ENCODE peak calls at places on chromosomes 7 and 10, in nine cellular contexts. One of them, this sample, is unnamed.

GRCh38 chr7:41420421-41420820 is 282.5 kb downstream of the INHBA start:
- DNase-seq in fibroblast of pulmonary artery: no peak
- DNase-seq in tibial artery: no peak
- DNase-seq in left lung: no peak
- DNase-seq in suprapubic skin: no peak
- DNase-seq in WERI-Rb-1: no peak
- DNase-seq in choroid plexus epithelial cell: no peak
- DNase-seq in GM10248: no peak
- DNase-seq in heart left ventricle: no peak
- DNase-seq in this sample: no peak

GRCh38 chr7:155258233-155258575 is 39.5 kb upstream of the INSIG1 start:
- DNase-seq in suprapubic skin: no peak
- DNase-seq in heart left ventricle: no peak
- DNase-seq in WERI-Rb-1: no peak
- DNase-seq in tibial artery: peak; percentile 81
- DNase-seq in GM10248: no peak
- DNase-seq in choroid plexus epithelial cell: peak; percentile 78
- DNase-seq in fibroblast of pulmonary artery: peak; percentile 69
- DNase-seq in left lung: no peak
- DNase-seq in this sample: no peak

GRCh38 chr7:684416-684815 is 42.1 kb upstream of the DNAAF5 start:
- DNase-seq in WERI-Rb-1: no peak
- DNase-seq in tibial artery: peak; percentile 16
- DNase-seq in fibroblast of pulmonary artery: no peak
- DNase-seq in choroid plexus epithelial cell: no peak
- DNase-seq in GM10248: no peak
- DNase-seq in suprapubic skin: peak; percentile 30
- DNase-seq in heart left ventricle: no peak
- DNase-seq in left lung: peak; percentile 20
- DNase-seq in this sample: no peak

GRCh38 chr10:48406204-48406603 is 99.7 kb downstream of the MAPK8 start:
- DNase-seq in tibial artery: no peak
- DNase-seq in GM10248: no peak
- DNase-seq in WERI-Rb-1: no peak
- DNase-seq in suprapubic skin: no peak
- DNase-seq in fibroblast of pulmonary artery: peak; percentile 32
- DNase-seq in left lung: no peak
- DNase-seq in heart left ventricle: no peak
- DNase-seq in choroid plexus epithelial cell: peak; percentile 56
- DNase-seq in this sample: no peak

GRCh38 chr7:54664235-54665228 is 94.5 kb downstream of the SEC61G start:
- DNase-seq in heart left ventricle: peak; percentile 68
- DNase-seq in WERI-Rb-1: peak; percentile 86
- DNase-seq in choroid plexus epithelial cell: peak; percentile 9
- DNase-seq in left lung: peak; percentile 84
- DNase-seq in GM10248: peak; percentile 54
- DNase-seq in fibroblast of pulmonary artery: peak; percentile 1
- DNase-seq in tibial artery: no peak
- DNase-seq in suprapubic skin: no peak
- DNase-seq in this sample: peak; percentile 26

GRCh38 chr7:11228515-11228914 is 254.8 kb downstream of the PHF14 start:
- DNase-seq in heart left ventricle: peak; percentile 71
- DNase-seq in fibroblast of pulmonary artery: peak; percentile 58
- DNase-seq in WERI-Rb-1: no peak
- DNase-seq in left lung: no peak
- DNase-seq in tibial artery: peak; percentile 85
- DNase-seq in GM10248: no peak
- DNase-seq in choroid plexus epithelial cell: peak; percentile 85
- DNase-seq in suprapubic skin: peak; percentile 82
- DNase-seq in this sample: no peak

GRCh38 chr7:130673066-130673465 is 4.5 kb upstream of the COPG2 start:
- DNase-seq in GM10248: no peak
- DNase-seq in left lung: no peak
- DNase-seq in heart left ventricle: no peak
- DNase-seq in tibial artery: no peak
- DNase-seq in WERI-Rb-1: no peak
- DNase-seq in suprapubic skin: no peak
- DNase-seq in choroid plexus epithelial cell: no peak
- DNase-seq in fibroblast of pulmonary artery: peak; percentile 32
- DNase-seq in this sample: no peak

GRCh38 chr10:63829573-63830149 is 308.5 kb downstream of the REEP3 start:
- DNase-seq in choroid plexus epithelial cell: no peak
- DNase-seq in fibroblast of pulmonary artery: no peak
- DNase-seq in heart left ventricle: no peak
- DNase-seq in left lung: no peak
- DNase-seq in tibial artery: no peak
- DNase-seq in WERI-Rb-1: no peak
- DNase-seq in suprapubic skin: no peak
- DNase-seq in GM10248: no peak
- DNase-seq in this sample: no peak

GRCh38 chr7:91103365-91103764 is 160.9 kb upstream of the FZD1 start:
- DNase-seq in tibial artery: no peak
- DNase-seq in fibroblast of pulmonary artery: no peak
- DNase-seq in GM10248: no peak
- DNase-seq in left lung: no peak
- DNase-seq in choroid plexus epithelial cell: no peak
- DNase-seq in WERI-Rb-1: no peak
- DNase-seq in heart left ventricle: no peak
- DNase-seq in suprapubic skin: no peak
- DNase-seq in this sample: no peak

GRCh38 chr10:84540022-84540616 is 211.7 kb downstream of the CCSER2 start:
- DNase-seq in left lung: no peak
- DNase-seq in choroid plexus epithelial cell: peak; percentile 89
- DNase-seq in GM10248: no peak
- DNase-seq in tibial artery: no peak
- DNase-seq in suprapubic skin: no peak
- DNase-seq in fibroblast of pulmonary artery: peak; percentile 71
- DNase-seq in heart left ventricle: no peak
- DNase-seq in WERI-Rb-1: no peak
- DNase-seq in this sample: no peak

GRCh38 chr10:106705576-106706526 is 458.7 kb downstream of the SORCS1 start:
- DNase-seq in heart left ventricle: no peak
- DNase-seq in suprapubic skin: peak; percentile 61
- DNase-seq in choroid plexus epithelial cell: peak; percentile 84
- DNase-seq in fibroblast of pulmonary artery: peak; percentile 74
- DNase-seq in tibial artery: no peak
- DNase-seq in left lung: no peak
- DNase-seq in GM10248: peak; percentile 39
- DNase-seq in WERI-Rb-1: peak; percentile 68
- DNase-seq in this sample: peak; percentile 51

GRCh38 chr7:30445770-30446169 is 32.8 kb downstream of the NOD1 start:
- DNase-seq in tibial artery: peak; percentile 83
- DNase-seq in GM10248: peak; percentile 85
- DNase-seq in left lung: peak; percentile 86
- DNase-seq in fibroblast of pulmonary artery: peak; percentile 72
- DNase-seq in WERI-Rb-1: peak; percentile 19
- DNase-seq in suprapubic skin: peak; percentile 82
- DNase-seq in heart left ventricle: peak; percentile 79
- DNase-seq in choroid plexus epithelial cell: peak; percentile 77
- DNase-seq in this sample: peak; percentile 89

GRCh38 chr10:18737841-18738240 is 78.6 kb downstream of the ARL5B start:
- DNase-seq in choroid plexus epithelial cell: peak; percentile 60
- DNase-seq in tibial artery: no peak
- DNase-seq in heart left ventricle: no peak
- DNase-seq in WERI-Rb-1: no peak
- DNase-seq in fibroblast of pulmonary artery: no peak
- DNase-seq in GM10248: no peak
- DNase-seq in suprapubic skin: no peak
- DNase-seq in left lung: no peak
- DNase-seq in this sample: no peak

GRCh38 chr10:35652824-35653223 is 10.7 kb upstream of the FZD8 start:
- DNase-seq in choroid plexus epithelial cell: no peak
- DNase-seq in WERI-Rb-1: no peak
- DNase-seq in GM10248: no peak
- DNase-seq in heart left ventricle: no peak
- DNase-seq in tibial artery: no peak
- DNase-seq in fibroblast of pulmonary artery: no peak
- DNase-seq in suprapubic skin: no peak
- DNase-seq in left lung: no peak
- DNase-seq in this sample: no peak

GRCh38 chr7:17624379-17624778 is 315.9 kb downstream of the SNX13 start:
- DNase-seq in choroid plexus epithelial cell: no peak
- DNase-seq in heart left ventricle: no peak
- DNase-seq in tibial artery: no peak
- DNase-seq in left lung: no peak
- DNase-seq in suprapubic skin: no peak
- DNase-seq in GM10248: no peak
- DNase-seq in WERI-Rb-1: no peak
- DNase-seq in fibroblast of pulmonary artery: no peak
- DNase-seq in this sample: no peak

DNA sequence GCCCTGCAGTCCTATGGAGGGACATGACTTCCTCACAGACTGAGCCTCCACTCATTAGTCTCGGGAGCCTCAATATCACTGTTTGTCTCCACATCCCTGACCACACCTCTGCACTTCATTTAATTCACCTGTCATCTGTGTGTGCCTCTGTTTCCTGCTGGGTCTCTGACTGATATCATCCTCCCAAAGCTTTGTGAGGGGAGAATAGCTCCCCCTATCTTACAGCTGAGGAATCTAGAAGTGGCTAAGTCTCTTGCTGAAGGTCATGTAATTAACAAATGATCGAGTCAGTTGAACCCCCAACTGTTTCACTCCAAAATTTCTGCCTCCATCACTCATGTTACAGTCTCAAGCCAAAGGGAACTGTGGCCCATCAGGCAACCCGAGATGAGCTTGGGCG is 5.5 kb upstream of the CPXM2 start:
- DNase-seq in left lung: no peak
- DNase-seq in GM10248: no peak
- DNase-seq in fibroblast of pulmonary artery: no peak
- DNase-seq in tibial artery: no peak
- DNase-seq in heart left ventricle: no peak
- DNase-seq in choroid plexus epithelial cell: no peak
- DNase-seq in suprapubic skin: no peak
- DNase-seq in WERI-Rb-1: no peak
- DNase-seq in this sample: no peak
- TF ChIP-seq CTCF in left lung: no peak
- TF ChIP-seq CTCF in GM10248: no peak
- TF ChIP-seq CTCF in fibroblast of pulmonary artery: no peak
- TF ChIP-seq CTCF in tibial artery: peak; percentile 12
- TF ChIP-seq CTCF in heart left ventricle: no peak
- TF ChIP-seq CTCF in choroid plexus epithelial cell: no peak
- TF ChIP-seq CTCF in suprapubic skin: no peak
- TF ChIP-seq CTCF in WERI-Rb-1: peak; percentile 32
- TF ChIP-seq CTCF in this sample: no peak

GRCh38 chr10:56449770-56450169 is 88.7 kb upstream of the ZWINT start:
- DNase-seq in WERI-Rb-1: no peak
- DNase-seq in suprapubic skin: no peak
- DNase-seq in GM10248: no peak
- DNase-seq in choroid plexus epithelial cell: peak; percentile 1
- DNase-seq in tibial artery: no peak
- DNase-seq in left lung: no peak
- DNase-seq in fibroblast of pulmonary artery: no peak
- DNase-seq in heart left ventricle: no peak
- DNase-seq in this sample: no peak
- TF ChIP-seq CTCF in WERI-Rb-1: peak; percentile 14
- TF ChIP-seq CTCF in suprapubic skin: no peak
- TF ChIP-seq CTCF in GM10248: no peak
- TF ChIP-seq CTCF in choroid plexus epithelial cell: no peak
- TF ChIP-seq CTCF in tibial artery: no peak
- TF ChIP-seq CTCF in left lung: no peak
- TF ChIP-seq CTCF in fibroblast of pulmonary artery: no peak
- TF ChIP-seq CTCF in heart left ventricle: peak; percentile 22
- TF ChIP-seq CTCF in this sample: no peak

GRCh38 chr7:142377567-142377966 is 119.7 kb upstream of the PRSS58 start:
- DNase-seq in heart left ventricle: no peak
- DNase-seq in GM10248: no peak
- DNase-seq in tibial artery: no peak
- DNase-seq in choroid plexus epithelial cell: no peak
- DNase-seq in suprapubic skin: no peak
- DNase-seq in WERI-Rb-1: no peak
- DNase-seq in fibroblast of pulmonary artery: no peak
- DNase-seq in left lung: no peak
- DNase-seq in this sample: no peak

GRCh38 chr7:142372727-142373126 is 114.9 kb upstream of the PRSS58 start:
- DNase-seq in fibroblast of pulmonary artery: no peak
- DNase-seq in tibial artery: no peak
- DNase-seq in choroid plexus epithelial cell: no peak
- DNase-seq in heart left ventricle: no peak
- DNase-seq in suprapubic skin: no peak
- DNase-seq in WERI-Rb-1: no peak
- DNase-seq in GM10248: no peak
- DNase-seq in left lung: no peak
- DNase-seq in this sample: no peak

GRCh38 chr7:142379445-142379844 is 121.6 kb upstream of the PRSS58 start:
- DNase-seq in suprapubic skin: no peak
- DNase-seq in left lung: no peak
- DNase-seq in heart left ventricle: no peak
- DNase-seq in GM10248: no peak
- DNase-seq in tibial artery: no peak
- DNase-seq in fibroblast of pulmonary artery: no peak
- DNase-seq in choroid plexus epithelial cell: no peak
- DNase-seq in WERI-Rb-1: peak; percentile 34
- DNase-seq in this sample: no peak

GRCh38 chr7:142376356-142376997 is 118.6 kb upstream of the PRSS58 start:
- DNase-seq in WERI-Rb-1: no peak
- DNase-seq in heart left ventricle: no peak
- DNase-seq in choroid plexus epithelial cell: no peak
- DNase-seq in fibroblast of pulmonary artery: peak; percentile 21
- DNase-seq in suprapubic skin: no peak
- DNase-seq in GM10248: no peak
- DNase-seq in left lung: no peak
- DNase-seq in tibial artery: no peak
- DNase-seq in this sample: no peak

DNA sequence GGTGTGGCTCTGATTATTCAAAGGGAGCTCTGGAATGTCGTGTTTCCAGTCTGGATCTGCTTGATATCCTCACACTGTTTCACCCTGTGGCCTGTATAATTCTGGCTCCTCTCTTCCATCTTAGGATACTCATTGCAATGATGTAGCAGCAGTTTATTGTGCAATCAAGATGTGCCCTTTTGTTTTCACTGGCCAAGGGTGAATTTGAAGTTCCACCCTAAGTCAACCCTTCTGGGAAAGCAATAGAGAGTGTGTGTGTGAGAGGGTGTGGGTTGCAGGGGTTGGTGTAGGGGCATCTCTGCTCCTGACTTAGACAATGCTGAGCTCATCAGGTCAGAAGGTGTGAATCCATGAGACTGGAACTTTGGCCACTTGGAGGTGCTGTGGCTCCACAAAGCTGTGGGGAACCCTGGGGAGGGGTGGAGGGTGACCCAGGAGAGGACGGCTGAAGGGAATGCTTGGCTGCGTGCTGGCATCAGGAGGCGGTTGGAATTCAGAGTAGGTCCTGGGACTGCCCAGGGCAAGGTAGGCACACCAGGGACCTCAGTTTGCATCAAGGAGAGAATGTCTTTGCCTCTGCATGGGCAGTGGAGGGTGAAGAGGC is 118.0 kb upstream of the PRSS58 start:
- DNase-seq in choroid plexus epithelial cell: peak; percentile 25
- DNase-seq in heart left ventricle: no peak
- DNase-seq in WERI-Rb-1: peak; percentile 92
- DNase-seq in GM10248: no peak
- DNase-seq in tibial artery: no peak
- DNase-seq in suprapubic skin: no peak
- DNase-seq in left lung: no peak
- DNase-seq in fibroblast of pulmonary artery: no peak
- DNase-seq in this sample: peak; percentile 35
- TF ChIP-seq CTCF in choroid plexus epithelial cell: peak; percentile 33
- TF ChIP-seq CTCF in heart left ventricle: no peak
- TF ChIP-seq CTCF in WERI-Rb-1: peak; percentile 91
- TF ChIP-seq CTCF in GM10248: no peak
- TF ChIP-seq CTCF in tibial artery: no peak
- TF ChIP-seq CTCF in suprapubic skin: no peak
- TF ChIP-seq CTCF in left lung: no peak
- TF ChIP-seq CTCF in fibroblast of pulmonary artery: no peak
- TF ChIP-seq CTCF in this sample: no peak

GRCh38 chr7:80060218-80060806 is 74.3 kb upstream of the GNAI1 start:
- DNase-seq in left lung: no peak
- DNase-seq in suprapubic skin: no peak
- DNase-seq in GM10248: peak; percentile 20
- DNase-seq in WERI-Rb-1: no peak
- DNase-seq in tibial artery: no peak
- DNase-seq in choroid plexus epithelial cell: peak; percentile 89
- DNase-seq in heart left ventricle: no peak
- DNase-seq in fibroblast of pulmonary artery: peak; percentile 85
- DNase-seq in this sample: no peak
- TF ChIP-seq CTCF in left lung: peak; percentile 44
- TF ChIP-seq CTCF in suprapubic skin: peak; percentile 38
- TF ChIP-seq CTCF in GM10248: peak; percentile 47
- TF ChIP-seq CTCF in WERI-Rb-1: no peak
- TF ChIP-seq CTCF in tibial artery: peak; percentile 44
- TF ChIP-seq CTCF in choroid plexus epithelial cell: peak; percentile 50
- TF ChIP-seq CTCF in heart left ventricle: peak; percentile 62
- TF ChIP-seq CTCF in fibroblast of pulmonary artery: peak; percentile 46
- TF ChIP-seq CTCF in this sample: peak; percentile 50